ENCODE peak calls at places on chromosome 15, in four cellular contexts. D is esophagus muscularis mucosa; U is naive thymus-derived CD4-positive, alpha-beta T cell; Q is heart right ventricle. X is an unnamed sample.

GRCh38 chr15:56817266-56817665 is 84.0 kb upstream of the ZNF280D start:
- DNase-seq in D (no peak), U (no peak), Q (no peak), X (no peak)

GRCh38 chr15:43105077-43105769 is 615 bp downstream of the UBR1 start:
- DNase-seq in U (no peak), Q (peak; percentile 6), D (no peak), X (no peak)

GRCh38 chr15:84402856-84403608 is 167.5 kb downstream of the GOLGA6L4 start:
- DNase-seq in D (peak; percentile 91), U (no peak), Q (no peak), X (no peak)

GRCh38 chr15:60006203-60006782 is 2.2 kb downstream of the FOXB1 start:
- DNase-seq in Q (no peak), D (no peak), U (peak; percentile 81), X (no peak)

GRCh38 chr15:25789206-25789605 is 73.9 kb downstream of the ATP10A start:
- DNase-seq in Q (peak; percentile 26), D (no peak), U (no peak), X (no peak)

GRCh38 chr15:34182942-34183341 is 27.0 kb downstream of the KATNBL1 start:
- DNase-seq in D (peak; percentile 26), Q (no peak), U (no peak), X (no peak)

GRCh38 chr15:75902129-75902557 is 1.5 kb upstream of the FBXO22 start:
- DNase-seq in D (no peak), U (no peak), Q (peak; percentile 31), X (no peak)

GRCh38 chr15:55632434-55632833 is 44.3 kb upstream of the PYGO1 start:
- DNase-seq in U (no peak), D (no peak), Q (no peak), X (no peak)

GRCh38 chr15:36358094-36358961 is 221.1 kb upstream of the CDIN1 start:
- DNase-seq in U (no peak), D (no peak), Q (no peak), X (no peak)

GRCh38 chr15:85639752-85640381 is 154.9 kb downstream of the KLHL25 start:
- DNase-seq in D (no peak), Q (no peak), U (no peak), X (no peak)

GRCh38 chr15:52133510-52134220 is 21.1 kb upstream of the BCL2L10 start:
- DNase-seq in D (no peak), Q (no peak), U (no peak), X (no peak)

GRCh38 chr15:32659340-32659831 is 17.9 kb downstream of the SCG5 start:
- DNase-seq in D (peak; percentile 78), Q (no peak), U (no peak), X (peak; percentile 15)

GRCh38 chr15:101429191-101429590 is 60.3 kb downstream of the PCSK6 start:
- DNase-seq in U (no peak), D (no peak), Q (no peak), X (no peak)

GRCh38 chr15:34514251-34514760 is 69.1 kb downstream of the GOLGA8B start:
- DNase-seq in Q (peak; percentile 54), U (no peak), D (no peak), X (no peak)

GRCh38 chr15:71093089-71094024 is 21.9 kb upstream of the THSD4 start:
- DNase-seq in D (peak; percentile 82), Q (no peak), U (no peak), X (no peak)

GRCh38 chr15:66505430-66505811 is 295 bp downstream of the ZWILCH start:
- DNase-seq in D (no peak), Q (no peak), U (no peak), X (no peak)

GRCh38 chr15:100941536-100941935 is 22.4 kb downstream of the LRRK1 start:
- DNase-seq in D (peak; percentile 77), U (no peak), Q (no peak), X (no peak)

GRCh38 chr15:68578175-68578959 is 426 bp upstream of the CORO2B start:
- DNase-seq in D (no peak), Q (peak; percentile 74), U (peak; percentile 7), X (peak; percentile 38)

GRCh38 chr15:60840306-60840702 is 361.4 kb upstream of the ICE2 start:
- DNase-seq in D (no peak), U (no peak), Q (no peak), X (no peak)

GRCh38 chr15:63727542-63727941 is 106.2 kb downstream of the HERC1 start:
- DNase-seq in D (no peak), Q (no peak), U (no peak), X (no peak)

GRCh38 chr15:23467110-23467600 is 20.1 kb upstream of the GOLGA6L2 start:
- DNase-seq in Q (no peak), U (no peak), D (no peak), X (no peak)

GRCh38 chr15:74489518-74490338 is 28.8 kb upstream of the UBL7 start:
- DNase-seq in Q (peak; percentile 32), U (peak; percentile 62), D (no peak), X (no peak)

GRCh38 chr15:74620636-74621545 is 5.3 kb downstream of the CLK3 start:
- DNase-seq in D (no peak), Q (peak; percentile 61), U (peak; percentile 77), X (peak; percentile 17)

GRCh38 chr15:50506121-50506520 is 40.3 kb downstream of the USP50 start:
- DNase-seq in D (no peak), U (no peak), Q (no peak), X (no peak)

GRCh38 chr15:77126927-77127326 is 56.0 kb upstream of the TSPAN3 start:
- DNase-seq in D (no peak), Q (no peak), U (no peak), X (no peak)

GRCh38 chr15:66866651-66867050 is 164.6 kb downstream of the SMAD6 start:
- DNase-seq in U (no peak), D (peak; percentile 12), Q (no peak), X (no peak)

GRCh38 chr15:40291088-40291574 is 8.3 kb upstream of the ANKRD63 start:
- DNase-seq in U (no peak), D (no peak), Q (no peak), X (no peak)

GRCh38 chr15:90376789-90377188 is 11.3 kb upstream of the IQGAP1 start:
- DNase-seq in Q (peak; percentile 32), U (peak; percentile 78), D (no peak), X (no peak)

GRCh38 chr15:92178908-92179307 is 214.8 kb upstream of the ST8SIA2 start:
- DNase-seq in U (no peak), Q (no peak), D (no peak), X (no peak)

GRCh38 chr15:43383070-43383469 is 12.2 kb downstream of the TUBGCP4 start:
- DNase-seq in U (no peak), D (no peak), Q (no peak), X (no peak)

GRCh38 chr15:63504979-63505841 is 817 bp downstream of the USP3 start:
- DNase-seq in Q (peak; percentile 42), U (peak; percentile 58), D (no peak), X (no peak)

GRCh38 chr15:25172691-25173090 is 217.9 kb downstream of the SNRPN start:
- DNase-seq in Q (no peak), D (no peak), U (no peak), X (no peak)

GRCh38 chr15:89524184-89524583 is 27.8 kb upstream of the RHCG start:
- DNase-seq in U (no peak), Q (no peak), D (no peak), X (no peak)

DNA sequence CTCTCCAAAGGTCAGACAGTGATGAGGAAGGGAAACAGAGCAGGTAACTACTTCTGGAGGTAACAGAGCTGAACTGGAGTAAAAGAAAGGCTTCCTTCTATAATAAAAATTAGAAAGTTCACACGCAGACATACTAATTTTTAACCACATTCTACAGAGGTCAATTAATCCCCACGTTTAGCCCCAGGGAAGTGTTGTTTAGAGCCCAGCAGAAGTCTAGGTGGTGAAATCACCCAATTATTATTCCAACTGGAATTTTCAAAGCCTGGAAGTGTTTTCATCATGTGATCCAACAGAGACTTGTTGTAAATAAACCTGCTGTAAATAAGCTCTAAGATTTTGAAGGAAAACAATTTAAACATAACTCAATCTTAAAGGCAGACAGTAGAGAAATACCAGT is 6.8 kb downstream of the ALDH1A2 start:
- DNase-seq in U (no peak), D (no peak), Q (no peak), X (no peak)
- H3K4me1 ChIP-seq in U (no peaks in the 10 kb centered on the region), D (no peaks in the 10 kb centered on the region), Q (no peaks in the 10 kb centered on the region), X (no peaks in the 10 kb centered on the region)

DNA sequence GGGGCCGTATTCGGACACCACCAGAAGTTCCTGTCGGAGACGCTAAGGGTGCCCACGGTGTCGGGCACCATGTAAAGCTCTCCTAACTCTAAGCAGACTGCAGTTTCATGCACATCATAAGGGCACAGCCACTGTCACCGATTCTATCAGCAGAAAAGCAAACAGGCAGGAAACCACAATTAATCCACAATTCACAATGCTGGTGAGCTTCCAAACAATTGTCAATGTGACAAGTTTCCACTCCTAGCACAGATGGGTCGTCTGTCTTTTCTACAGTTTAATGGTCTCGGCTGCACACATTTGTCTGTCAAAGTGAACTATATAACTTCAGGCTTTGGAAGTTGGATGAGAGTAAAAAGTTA is 8.8 kb upstream of the OCA2 start:
- DNase-seq in Q (no peak), D (no peak), U (no peak), X (no peak)
- H3K4me3 ChIP-seq in Q (no peak overlapping the region), D (peak overlapping the region; percentile 64), U (peak overlapping the region; percentile 65), X (peak overlapping the region; percentile 80)

GRCh38 chr15:73146419-73146818 is 94.2 kb downstream of the NEO1 start:
- DNase-seq in D (no peak), U (no peak), Q (no peak), X (no peak)

GRCh38 chr15:73140154-73140553 is 87.9 kb downstream of the NEO1 start:
- DNase-seq in Q (no peak), U (no peak), D (no peak), X (no peak)

GRCh38 chr15:73141216-73141900 is 89.1 kb downstream of the NEO1 start:
- DNase-seq in D (no peak), U (no peak), Q (no peak), X (no peak)

GRCh38 chr15:73143763-73144155 is 91.5 kb downstream of the NEO1 start:
- DNase-seq in U (no peak), D (no peak), Q (no peak), X (no peak)

GRCh38 chr15:73142802-73143762 is 90.8 kb downstream of the NEO1 start:
- DNase-seq in U (no peak), Q (no peak), D (no peak), X (no peak)
- H3K27ac ChIP-seq in U (no peak overlapping the region), Q (no peak overlapping the region), D (no peak overlapping the region), X (no peak overlapping the region)

GRCh38 chr15:64854041-64854440 is 12.3 kb downstream of the PLEKHO2 start:
- DNase-seq in U (no peak), D (no peak), Q (no peak), X (no peak)
- H3K4me1 ChIP-seq in U (peaks cover 27% of the 10 kb centered on the region), D (peaks cover 100% of the 10 kb centered on the region), Q (peaks cover 100% of the 10 kb centered on the region), X (peaks cover 48% of the 10 kb centered on the region)

X was measured in thoracic aorta.